ENCODE peak calls at places on chromosome 13, in eight cellular contexts. One of them, this sample, is unnamed.

GRCh38 chr13:51801631-51802099 is 2.3 kb downstream of the DHRS12 start:
- DNase-seq in mucosa of descending colon: peak; percentile 84
- DNase-seq in astrocyte of the spinal cord: no peak
- DNase-seq in A549: peak; percentile 23
- DNase-seq in SK-N-SH: peak; percentile 56
- DNase-seq in K562: no peak
- DNase-seq in fibroblast of pulmonary artery: no peak
- DNase-seq in lower leg skin: peak; percentile 94
- DNase-seq in this sample: no peak

GRCh38 chr13:25432686-25433085 is 60.9 kb downstream of the ATP8A2 start:
- DNase-seq in fibroblast of pulmonary artery: no peak
- DNase-seq in K562: no peak
- DNase-seq in A549: no peak
- DNase-seq in lower leg skin: no peak
- DNase-seq in astrocyte of the spinal cord: peak; percentile 12
- DNase-seq in mucosa of descending colon: no peak
- DNase-seq in SK-N-SH: no peak
- DNase-seq in this sample: peak; percentile 57

GRCh38 chr13:42048625-42049453 is at the start of gene DGKH:
- DNase-seq in SK-N-SH: peak; percentile 95
- DNase-seq in lower leg skin: peak; percentile 96
- DNase-seq in fibroblast of pulmonary artery: peak; percentile 77
- DNase-seq in mucosa of descending colon: peak; percentile 92
- DNase-seq in K562: peak; percentile 87
- DNase-seq in A549: peak; percentile 61
- DNase-seq in astrocyte of the spinal cord: peak; percentile 85
- DNase-seq in this sample: peak; percentile 89

GRCh38 chr13:64278493-64278892 is 2862.8 kb upstream of the PCDH20 start:
- DNase-seq in SK-N-SH: no peak
- DNase-seq in lower leg skin: no peak
- DNase-seq in mucosa of descending colon: no peak
- DNase-seq in astrocyte of the spinal cord: peak; percentile 83
- DNase-seq in K562: no peak
- DNase-seq in fibroblast of pulmonary artery: peak; percentile 57
- DNase-seq in A549: no peak
- DNase-seq in this sample: no peak

GRCh38 chr13:106649495-106649894 is 81.6 kb upstream of the ARGLU1 start:
- DNase-seq in mucosa of descending colon: peak; percentile 58
- DNase-seq in A549: no peak
- DNase-seq in SK-N-SH: no peak
- DNase-seq in astrocyte of the spinal cord: peak; percentile 8
- DNase-seq in fibroblast of pulmonary artery: peak; percentile 29
- DNase-seq in K562: no peak
- DNase-seq in lower leg skin: no peak
- DNase-seq in this sample: no peak

GRCh38 chr13:109818136-109818535 is 31.8 kb upstream of the IRS2 start:
- DNase-seq in astrocyte of the spinal cord: no peak
- DNase-seq in A549: no peak
- DNase-seq in mucosa of descending colon: no peak
- DNase-seq in SK-N-SH: no peak
- DNase-seq in lower leg skin: no peak
- DNase-seq in fibroblast of pulmonary artery: no peak
- DNase-seq in K562: no peak
- DNase-seq in this sample: no peak

GRCh38 chr13:99572921-99573320 is 71.6 kb downstream of the TM9SF2 start:
- DNase-seq in fibroblast of pulmonary artery: peak; percentile 42
- DNase-seq in A549: no peak
- DNase-seq in K562: no peak
- DNase-seq in astrocyte of the spinal cord: no peak
- DNase-seq in SK-N-SH: no peak
- DNase-seq in mucosa of descending colon: no peak
- DNase-seq in lower leg skin: no peak
- DNase-seq in this sample: peak; percentile 52

GRCh38 chr13:91946498-91947070 is 548.2 kb downstream of the GPC5 start:
- DNase-seq in astrocyte of the spinal cord: peak; percentile 8
- DNase-seq in A549: peak; percentile 1
- DNase-seq in K562: no peak
- DNase-seq in SK-N-SH: peak; percentile 63
- DNase-seq in mucosa of descending colon: no peak
- DNase-seq in lower leg skin: no peak
- DNase-seq in fibroblast of pulmonary artery: peak; percentile 33
- DNase-seq in this sample: peak; percentile 0

GRCh38 chr13:75670496-75670895 is 34.4 kb downstream of the LMO7 start:
- DNase-seq in A549: no peak
- DNase-seq in fibroblast of pulmonary artery: no peak
- DNase-seq in mucosa of descending colon: no peak
- DNase-seq in lower leg skin: no peak
- DNase-seq in SK-N-SH: no peak
- DNase-seq in astrocyte of the spinal cord: no peak
- DNase-seq in K562: no peak
- DNase-seq in this sample: no peak

GRCh38 chr13:19090495-19090894 is 91.1 kb downstream of the TUBA3C start:
- DNase-seq in lower leg skin: no peak
- DNase-seq in SK-N-SH: no peak
- DNase-seq in K562: no peak
- DNase-seq in mucosa of descending colon: no peak
- DNase-seq in fibroblast of pulmonary artery: no peak
- DNase-seq in A549: no peak
- DNase-seq in astrocyte of the spinal cord: no peak
- DNase-seq in this sample: no peak

GRCh38 chr13:32587774-32588165 is 1.5 kb downstream of the PDS5B start:
- DNase-seq in lower leg skin: no peak
- DNase-seq in fibroblast of pulmonary artery: peak; percentile 30
- DNase-seq in K562: no peak
- DNase-seq in astrocyte of the spinal cord: peak; percentile 48
- DNase-seq in A549: no peak
- DNase-seq in mucosa of descending colon: no peak
- DNase-seq in SK-N-SH: no peak
- DNase-seq in this sample: peak; percentile 80

GRCh38 chr13:38394777-38395504 is 45.3 kb downstream of the UFM1 start:
- DNase-seq in K562: no peak
- DNase-seq in mucosa of descending colon: no peak
- DNase-seq in SK-N-SH: no peak
- DNase-seq in lower leg skin: no peak
- DNase-seq in fibroblast of pulmonary artery: no peak
- DNase-seq in A549: no peak
- DNase-seq in astrocyte of the spinal cord: no peak
- DNase-seq in this sample: peak; percentile 81

GRCh38 chr13:37139356-37139755 is 33.9 kb upstream of the CSNK1A1L start:
- DNase-seq in SK-N-SH: no peak
- DNase-seq in astrocyte of the spinal cord: no peak
- DNase-seq in fibroblast of pulmonary artery: no peak
- DNase-seq in A549: no peak
- DNase-seq in K562: no peak
- DNase-seq in mucosa of descending colon: no peak
- DNase-seq in lower leg skin: no peak
- DNase-seq in this sample: no peak

GRCh38 chr13:31236211-31236786 is 36.5 kb downstream of the B3GLCT start:
- DNase-seq in astrocyte of the spinal cord: peak; percentile 54
- DNase-seq in A549: no peak
- DNase-seq in fibroblast of pulmonary artery: peak; percentile 64
- DNase-seq in mucosa of descending colon: no peak
- DNase-seq in K562: no peak
- DNase-seq in lower leg skin: no peak
- DNase-seq in SK-N-SH: peak; percentile 52
- DNase-seq in this sample: peak; percentile 64

GRCh38 chr13:78680611-78681010 is 21.7 kb upstream of the OBI1 start:
- DNase-seq in mucosa of descending colon: no peak
- DNase-seq in SK-N-SH: no peak
- DNase-seq in astrocyte of the spinal cord: no peak
- DNase-seq in K562: no peak
- DNase-seq in lower leg skin: no peak
- DNase-seq in fibroblast of pulmonary artery: no peak
- DNase-seq in A549: no peak
- DNase-seq in this sample: no peak

GRCh38 chr13:19668778-19669177 is 35.3 kb downstream of the MPHOSPH8 start:
- DNase-seq in lower leg skin: no peak
- DNase-seq in SK-N-SH: no peak
- DNase-seq in astrocyte of the spinal cord: no peak
- DNase-seq in mucosa of descending colon: no peak
- DNase-seq in A549: no peak
- DNase-seq in K562: no peak
- DNase-seq in fibroblast of pulmonary artery: no peak
- DNase-seq in this sample: no peak

GRCh38 chr13:23984541-23984940 is 87.2 kb upstream of the C1QTNF9B start:
- DNase-seq in K562: no peak
- DNase-seq in astrocyte of the spinal cord: no peak
- DNase-seq in mucosa of descending colon: no peak
- DNase-seq in fibroblast of pulmonary artery: no peak
- DNase-seq in A549: no peak
- DNase-seq in lower leg skin: no peak
- DNase-seq in SK-N-SH: no peak
- DNase-seq in this sample: no peak

GRCh38 chr13:77876176-77876575 is 42.5 kb downstream of the EDNRB start:
- DNase-seq in SK-N-SH: no peak
- DNase-seq in A549: no peak
- DNase-seq in mucosa of descending colon: no peak
- DNase-seq in K562: no peak
- DNase-seq in astrocyte of the spinal cord: no peak
- DNase-seq in lower leg skin: no peak
- DNase-seq in fibroblast of pulmonary artery: peak; percentile 20
- DNase-seq in this sample: peak; percentile 91

GRCh38 chr13:65789815-65790214 is 1440.3 kb downstream of the PCDH9 start:
- DNase-seq in mucosa of descending colon: no peak
- DNase-seq in SK-N-SH: no peak
- DNase-seq in A549: no peak
- DNase-seq in fibroblast of pulmonary artery: peak; percentile 47
- DNase-seq in lower leg skin: no peak
- DNase-seq in astrocyte of the spinal cord: peak; percentile 26
- DNase-seq in K562: no peak
- DNase-seq in this sample: peak; percentile 3

GRCh38 chr13:84126671-84127171 is 244.4 kb upstream of the SLITRK1 start:
- DNase-seq in astrocyte of the spinal cord: no peak
- DNase-seq in fibroblast of pulmonary artery: no peak
- DNase-seq in mucosa of descending colon: no peak
- DNase-seq in lower leg skin: no peak
- DNase-seq in SK-N-SH: no peak
- DNase-seq in A549: no peak
- DNase-seq in K562: no peak
- DNase-seq in this sample: no peak

GRCh38 chr13:51275101-51275500 is 52.9 kb downstream of the FAM124A start:
- DNase-seq in astrocyte of the spinal cord: no peak
- DNase-seq in fibroblast of pulmonary artery: no peak
- DNase-seq in lower leg skin: no peak
- DNase-seq in SK-N-SH: no peak
- DNase-seq in A549: no peak
- DNase-seq in K562: no peak
- DNase-seq in mucosa of descending colon: no peak
- DNase-seq in this sample: no peak

GRCh38 chr13:71358218-71358617 is 508.8 kb downstream of the DACH1 start:
- DNase-seq in A549: no peak
- DNase-seq in K562: no peak
- DNase-seq in SK-N-SH: no peak
- DNase-seq in astrocyte of the spinal cord: no peak
- DNase-seq in mucosa of descending colon: no peak
- DNase-seq in lower leg skin: no peak
- DNase-seq in fibroblast of pulmonary artery: no peak
- DNase-seq in this sample: no peak

GRCh38 chr13:80339578-80339840 is 1.4 kb downstream of the SPRY2 start:
- DNase-seq in mucosa of descending colon: no peak
- DNase-seq in astrocyte of the spinal cord: peak; percentile 70
- DNase-seq in lower leg skin: no peak
- DNase-seq in fibroblast of pulmonary artery: peak; percentile 50
- DNase-seq in A549: no peak
- DNase-seq in SK-N-SH: peak; percentile 63
- DNase-seq in K562: peak; percentile 16
- DNase-seq in this sample: no peak
- H3K4me3 ChIP-seq in mucosa of descending colon: peak overlapping the region; percentile 94
- H3K4me3 ChIP-seq in astrocyte of the spinal cord: peak overlapping the region; percentile 95
- H3K4me3 ChIP-seq in lower leg skin: peak overlapping the region; percentile 89
- H3K4me3 ChIP-seq in fibroblast of pulmonary artery: peak overlapping the region; percentile 66
- H3K4me3 ChIP-seq in A549: peak overlapping the region; percentile 84
- H3K4me3 ChIP-seq in SK-N-SH: peak overlapping the region; percentile 76
- H3K4me3 ChIP-seq in K562: peak overlapping the region; percentile 71
- H3K4me3 ChIP-seq in this sample: peak overlapping the region; percentile 88

GRCh38 chr13:101412076-101412475 is 4.2 kb downstream of the NALCN start:
- DNase-seq in lower leg skin: no peak
- DNase-seq in K562: no peak
- DNase-seq in fibroblast of pulmonary artery: no peak
- DNase-seq in astrocyte of the spinal cord: no peak
- DNase-seq in SK-N-SH: no peak
- DNase-seq in mucosa of descending colon: no peak
- DNase-seq in A549: no peak
- DNase-seq in this sample: no peak

GRCh38 chr13:101408154-101408553 is 8.2 kb downstream of the NALCN start:
- DNase-seq in lower leg skin: no peak
- DNase-seq in A549: no peak
- DNase-seq in SK-N-SH: no peak
- DNase-seq in mucosa of descending colon: no peak
- DNase-seq in fibroblast of pulmonary artery: no peak
- DNase-seq in K562: no peak
- DNase-seq in astrocyte of the spinal cord: no peak
- DNase-seq in this sample: peak; percentile 26

GRCh38 chr13:101406787-101407186 is 9.5 kb downstream of the NALCN start:
- DNase-seq in A549: no peak
- DNase-seq in lower leg skin: no peak
- DNase-seq in K562: no peak
- DNase-seq in fibroblast of pulmonary artery: no peak
- DNase-seq in SK-N-SH: no peak
- DNase-seq in mucosa of descending colon: no peak
- DNase-seq in astrocyte of the spinal cord: no peak
- DNase-seq in this sample: no peak

GRCh38 chr13:101408992-101409656 is 7.2 kb downstream of the NALCN start:
- DNase-seq in fibroblast of pulmonary artery: no peak
- DNase-seq in A549: no peak
- DNase-seq in astrocyte of the spinal cord: no peak
- DNase-seq in SK-N-SH: no peak
- DNase-seq in K562: no peak
- DNase-seq in lower leg skin: no peak
- DNase-seq in mucosa of descending colon: no peak
- DNase-seq in this sample: no peak
- TF ChIP-seq CTCF in fibroblast of pulmonary artery: no peak
- TF ChIP-seq CTCF in A549: no peak
- TF ChIP-seq CTCF in astrocyte of the spinal cord: no peak
- TF ChIP-seq CTCF in SK-N-SH: no peak
- TF ChIP-seq CTCF in K562: no peak
- TF ChIP-seq CTCF in lower leg skin: no peak
- TF ChIP-seq CTCF in mucosa of descending colon: no peak
- TF ChIP-seq CTCF in this sample: no peak

DNA sequence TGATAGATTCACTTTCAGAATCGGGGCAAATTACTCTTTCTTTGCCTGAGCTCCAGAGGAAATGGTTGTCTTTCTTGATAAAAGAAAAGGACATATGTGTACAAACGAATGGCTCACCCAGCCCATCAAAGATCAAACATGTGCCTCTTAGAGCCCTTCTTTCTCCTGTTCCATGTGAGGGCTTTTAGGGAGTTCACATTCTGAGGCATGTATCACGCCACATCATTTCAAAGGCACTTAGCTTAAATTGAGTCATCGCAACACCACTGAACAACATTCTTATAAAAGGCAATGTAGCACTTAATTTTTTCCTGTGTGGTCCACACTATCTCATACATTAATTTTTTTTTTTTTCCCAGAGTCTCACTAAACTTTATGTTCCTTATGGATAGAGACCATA is 521.0 kb downstream of the SUCLA2 start:
- DNase-seq in astrocyte of the spinal cord: peak; percentile 90
- DNase-seq in A549: no peak
- DNase-seq in mucosa of descending colon: no peak
- DNase-seq in lower leg skin: no peak
- DNase-seq in fibroblast of pulmonary artery: peak; percentile 75
- DNase-seq in K562: no peak
- DNase-seq in SK-N-SH: no peak
- DNase-seq in this sample: peak; percentile 77
- H3K4me3 ChIP-seq in astrocyte of the spinal cord: no peak overlapping the region
- H3K4me3 ChIP-seq in A549: no peak overlapping the region
- H3K4me3 ChIP-seq in mucosa of descending colon: no peak overlapping the region
- H3K4me3 ChIP-seq in lower leg skin: no peak overlapping the region
- H3K4me3 ChIP-seq in fibroblast of pulmonary artery: no peak overlapping the region
- H3K4me3 ChIP-seq in K562: no peak overlapping the region
- H3K4me3 ChIP-seq in SK-N-SH: no peak overlapping the region
- H3K4me3 ChIP-seq in this sample: no peak overlapping the region

GRCh38 chr13:95115525-95115924 is 185.7 kb downstream of the ABCC4 start:
- DNase-seq in fibroblast of pulmonary artery: peak; percentile 9
- DNase-seq in lower leg skin: no peak
- DNase-seq in astrocyte of the spinal cord: no peak
- DNase-seq in mucosa of descending colon: no peak
- DNase-seq in SK-N-SH: no peak
- DNase-seq in K562: no peak
- DNase-seq in A549: peak; percentile 33
- DNase-seq in this sample: no peak
- TF ChIP-seq CTCF in fibroblast of pulmonary artery: no peak
- TF ChIP-seq CTCF in lower leg skin: no peak
- TF ChIP-seq CTCF in astrocyte of the spinal cord: no peak
- TF ChIP-seq CTCF in mucosa of descending colon: no peak
- TF ChIP-seq CTCF in SK-N-SH: no peak
- TF ChIP-seq CTCF in K562: no peak
- TF ChIP-seq CTCF in A549: no peak
- TF ChIP-seq CTCF in this sample: no peak

This sample was measured in fibroblast of villous mesenchyme.